ENCODE peak calls at places on chromosomes 6 and 20, in nine cellular contexts. Z is left lung; R is AG04450; H is ascending aorta; M is Jurkat, Clone E6-1; X is AG10803; B is cardiac fibroblast; V is fibroblast of the aortic adventitia; E is A673. T is an unnamed sample.

GRCh38 chr6:127115032-127115661 is 3.3 kb upstream of the RSPO3 start:
- DNase-seq in Z (no peak), R (no peak), H (no peak), M (no peak), X (peak; percentile 43), B (no peak), V (peak; percentile 31), E (no peak), T (no peak)

GRCh38 chr6:125393449-125393858 is 91.7 kb upstream of the HDDC2 start:
- DNase-seq in Z (no peak), R (no peak), H (no peak), M (peak; percentile 25), X (no peak), B (no peak), V (no peak), E (no peak), T (peak; percentile 2)

GRCh38 chr20:23092409-23092756 is 6.3 kb upstream of the CD93 start:
- DNase-seq in Z (no peak), R (no peak), H (no peak), M (no peak), X (no peak), B (peak; percentile 36), V (peak; percentile 50), E (no peak), T (no peak)

GRCh38 chr6:118598324-118598723 is 50.2 kb downstream of the PLN start:
- DNase-seq in Z (no peak), R (no peak), H (no peak), M (no peak), X (no peak), B (no peak), V (no peak), E (no peak), T (no peak)

GRCh38 chr6:88376197-88376596 is 210.1 kb upstream of the CNR1 start:
- DNase-seq in Z (no peak), R (no peak), H (no peak), M (no peak), X (no peak), B (no peak), V (no peak), E (no peak), T (no peak)

GRCh38 chr6:86010915-86011786 is 368.5 kb upstream of the SYNCRIP start:
- DNase-seq in Z (no peak), R (no peak), H (no peak), M (no peak), X (no peak), B (no peak), V (no peak), E (no peak), T (no peak)

GRCh38 chr6:105137388-105137787 is 42.4 kb downstream of the POPDC3 start:
- DNase-seq in Z (no peak), R (no peak), H (peak; percentile 67), M (no peak), X (no peak), B (peak; percentile 18), V (peak; percentile 16), E (no peak), T (no peak)

GRCh38 chr20:5156670-5157448 is 30.1 kb downstream of the CDS2 start:
- DNase-seq in Z (no peak), R (no peak), H (no peak), M (no peak), X (peak; percentile 58), B (peak; percentile 35), V (peak; percentile 35), E (no peak), T (no peak)

GRCh38 chr6:87277123-87277522 is 45.3 kb upstream of the SMIM8 start:
- DNase-seq in Z (no peak), R (no peak), H (no peak), M (peak; percentile 22), X (peak; percentile 7), B (peak; percentile 24), V (peak; percentile 10), E (peak; percentile 40), T (peak; percentile 17)

GRCh38 chr20:380763-381580 is 412 bp downstream of the TRIB3 start:
- DNase-seq in Z (peak; percentile 95), R (no peak), H (peak; percentile 70), M (no peak), X (peak; percentile 86), B (peak; percentile 75), V (peak; percentile 83), E (peak; percentile 66), T (peak; percentile 74)

GRCh38 chr20:46004813-46005505 is 3.7 kb upstream of the MMP9 start:
- DNase-seq in Z (no peak), R (no peak), H (peak; percentile 69), M (peak; percentile 92), X (no peak), B (no peak), V (no peak), E (no peak), T (peak; percentile 44)

GRCh38 chr6:169495601-169496000 is 206.2 kb downstream of the WDR27 start:
- DNase-seq in Z (no peak), R (no peak), H (no peak), M (no peak), X (peak; percentile 61), B (peak; percentile 52), V (peak; percentile 89), E (no peak), T (no peak)

GRCh38 chr20:47847882-47848485 is 62.7 kb upstream of the SULF2 start:
- DNase-seq in Z (no peak), R (no peak), H (no peak), M (no peak), X (no peak), B (no peak), V (no peak), E (no peak), T (no peak)

GRCh38 chr20:40749985-40750506 is 61.0 kb upstream of the MAFB start:
- DNase-seq in Z (no peak), R (no peak), H (peak; percentile 80), M (no peak), X (no peak), B (no peak), V (no peak), E (no peak), T (no peak)

GRCh38 chr6:92559002-92559401 is 860.4 kb downstream of the EPHA7 start:
- DNase-seq in Z (no peak), R (no peak), H (no peak), M (no peak), X (peak; percentile 4), B (no peak), V (no peak), E (no peak), T (no peak)

GRCh38 chr20:41293269-41294037 is 24.1 kb downstream of the ZHX3 start:
- DNase-seq in Z (no peak), R (no peak), H (no peak), M (no peak), X (peak; percentile 55), B (peak; percentile 68), V (peak; percentile 66), E (no peak), T (no peak)

DNA sequence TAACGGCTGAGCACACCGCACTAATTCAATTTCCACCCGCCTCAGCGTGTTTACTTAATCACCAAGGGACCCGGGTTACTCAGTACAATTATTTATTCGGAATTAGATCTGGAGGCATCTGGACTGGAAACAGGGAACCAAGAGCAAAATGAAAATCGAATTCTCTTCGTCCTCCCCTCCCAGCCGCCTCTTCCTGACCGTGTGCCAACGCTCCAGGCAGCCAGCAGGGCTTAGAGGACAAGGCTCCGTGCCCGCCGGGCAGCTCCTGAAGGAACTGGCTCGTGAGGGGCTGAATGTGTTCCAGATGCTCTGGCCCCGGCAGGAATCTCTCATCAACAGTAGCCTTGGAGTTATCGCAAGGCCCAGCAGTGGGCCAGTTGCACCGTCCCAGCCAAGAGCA is 23.4 kb upstream of the CTNNBL1 start:
- DNase-seq in Z (no peak), R (no peak), H (no peak), M (no peak), X (peak; percentile 54), B (no peak), V (peak; percentile 15), E (peak; percentile 74), T (no peak)
- H3K4me3 ChIP-seq in Z (no peak overlapping the region), R (no peak overlapping the region), H (no peak overlapping the region), M (no peak overlapping the region), X (peak overlapping the region; percentile 44), B (no peak overlapping the region), V (peak overlapping the region; percentile 35), E (peak overlapping the region; percentile 38), T (no peak overlapping the region)

GRCh38 chr20:25037288-25038102 is 20.4 kb downstream of the ACSS1 start:
- DNase-seq in Z (peak; percentile 36), R (no peak), H (no peak), M (no peak), X (no peak), B (no peak), V (no peak), E (no peak), T (no peak)

GRCh38 chr20:25038591-25039015 is 19.3 kb downstream of the ACSS1 start:
- DNase-seq in Z (peak; percentile 66), R (no peak), H (no peak), M (no peak), X (no peak), B (no peak), V (no peak), E (no peak), T (no peak)

GRCh38 chr20:25038103-25038410 is 19.9 kb downstream of the ACSS1 start:
- DNase-seq in Z (no peak), R (no peak), H (no peak), M (no peak), X (no peak), B (no peak), V (no peak), E (no peak), T (no peak)

GRCh38 chr20:25035924-25036323 is 22.0 kb downstream of the ACSS1 start:
- DNase-seq in Z (no peak), R (no peak), H (no peak), M (peak; percentile 86), X (no peak), B (no peak), V (no peak), E (no peak), T (no peak)

GRCh38 chr20:25036331-25036936 is 21.5 kb downstream of the ACSS1 start:
- DNase-seq in Z (no peak), R (no peak), H (no peak), M (no peak), X (no peak), B (no peak), V (no peak), E (peak; percentile 46), T (peak; percentile 46)
- H3K4me3 ChIP-seq in Z (no peak overlapping the region), R (no peak overlapping the region), H (no peak overlapping the region), M (peak overlapping the region; percentile 29), X (no peak overlapping the region), B (no peak overlapping the region), V (no peak overlapping the region), E (peak overlapping the region; percentile 16), T (peak overlapping the region; percentile 64)

GRCh38 chr6:48111143-48111506 is at the start of gene PTCHD4:
- DNase-seq in Z (no peak), R (peak; percentile 6), H (no peak), M (no peak), X (peak; percentile 33), B (peak; percentile 50), V (peak; percentile 63), E (no peak), T (no peak)
- H3K4me3 ChIP-seq in Z (peak within 1 kb of the TSS; percentile 2), R (peak within 1 kb of the TSS; percentile 55), H (no peak within 1 kb of the TSS), M (no peak within 1 kb of the TSS), X (peak within 1 kb of the TSS; percentile 39), B (peak within 1 kb of the TSS; percentile 17), V (peak within 1 kb of the TSS; percentile 53), E (no peak within 1 kb of the TSS), T (no peak within 1 kb of the TSS)

GRCh38 chr6:7515363-7515762 is 26.1 kb upstream of the DSP start:
- DNase-seq in Z (no peak), R (no peak), H (no peak), M (no peak), X (no peak), B (no peak), V (no peak), E (no peak), T (no peak)
- H3K4me3 ChIP-seq in Z (no peak overlapping the region), R (no peak overlapping the region), H (no peak overlapping the region), M (no peak overlapping the region), X (no peak overlapping the region), B (no peak overlapping the region), V (no peak overlapping the region), E (no peak overlapping the region), T (no peak overlapping the region)

GRCh38 chr6:74408844-74409243 is 712.8 kb downstream of the CD109 start:
- DNase-seq in Z (no peak), R (no peak), H (no peak), M (no peak), X (peak; percentile 12), B (peak; percentile 4), V (peak; percentile 3), E (no peak), T (no peak)
- H3K4me3 ChIP-seq in Z (no peak overlapping the region), R (no peak overlapping the region), H (no peak overlapping the region), M (no peak overlapping the region), X (no peak overlapping the region), B (no peak overlapping the region), V (no peak overlapping the region), E (no peak overlapping the region), T (no peak overlapping the region)

T was measured in CD4-positive, CD25-positive, alpha-beta regulatory T cell.